ENCODE peak calls at places on chromosomes 13 and 19, in seven cellular contexts. O, V, I, E, W, D and C are unnamed samples.

GRCh38 chr13:110379905-110380341 is 72.8 kb downstream of the COL4A2 start:
- DNase-seq in D (peak; percentile 81), I (peak; percentile 89), O (peak; percentile 89), V (peak; percentile 58), W (peak; percentile 59), E (peak; percentile 74), C (no peak)

GRCh38 chr13:112974676-112975075 is 5.7 kb downstream of the MCF2L start:
- DNase-seq in W (no peak), E (no peak), I (no peak), D (no peak), V (no peak), O (no peak), C (no peak)

GRCh38 chr19:34179066-34179465 is 6.8 kb downstream of the LSM14A start:
- DNase-seq in E (no peak), D (no peak), V (no peak), O (no peak), W (no peak), I (no peak), C (no peak)

GRCh38 chr19:2063824-2064223 is 12.8 kb upstream of the MKNK2 start:
- DNase-seq in W (no peak), I (no peak), V (no peak), E (no peak), D (no peak), O (no peak), C (no peak)

GRCh38 chr13:69660155-69660554 is 447.5 kb upstream of the ATXN8OS start:
- DNase-seq in O (no peak), V (no peak), D (no peak), W (no peak), E (no peak), I (peak; percentile 49), C (no peak)

GRCh38 chr19:12733369-12733896 is 1.1 kb downstream of the TRIR start:
- DNase-seq in E (peak; percentile 57), D (peak; percentile 76), W (no peak), O (peak; percentile 45), I (peak; percentile 63), V (no peak), C (peak; percentile 18)

GRCh38 chr19:46159893-46160775 is 12.1 kb downstream of the IGFL2 start:
- DNase-seq in D (no peak), E (no peak), V (no peak), W (no peak), O (no peak), I (no peak), C (no peak)

GRCh38 chr13:40319699-40320586 is 346.5 kb downstream of the FOXO1 start:
- DNase-seq in D (no peak), E (no peak), W (no peak), O (no peak), I (no peak), V (no peak), C (no peak)

GRCh38 chr19:11106477-11106876 is 17.2 kb downstream of the LDLR start:
- DNase-seq in O (no peak), E (peak; percentile 82), I (no peak), D (no peak), V (no peak), W (no peak), C (no peak)

GRCh38 chr13:108269601-108270328 is at the start of gene TNFSF13B:
- DNase-seq in I (peak; percentile 74), O (peak; percentile 40), W (peak; percentile 60), D (peak; percentile 9), V (peak; percentile 82), E (peak; percentile 61), C (no peak)

GRCh38 chr13:38042771-38043170 is 173.2 kb upstream of the TRPC4 start:
- DNase-seq in W (no peak), E (no peak), D (no peak), I (no peak), O (peak; percentile 26), V (no peak), C (no peak)

GRCh38 chr19:12913011-12913561 is 6.0 kb downstream of the SYCE2 start:
- DNase-seq in W (peak; percentile 70), V (peak; percentile 71), I (peak; percentile 72), O (peak; percentile 42), D (no peak), E (peak; percentile 6), C (no peak)

GRCh38 chr19:58328999-58329398 is 2.2 kb downstream of the ZSCAN22 start:
- DNase-seq in I (peak; percentile 81), W (peak; percentile 78), D (no peak), O (no peak), V (peak; percentile 77), E (no peak), C (peak; percentile 47)

GRCh38 chr19:1015782-1016646 is 4.9 kb downstream of the TMEM259 start:
- DNase-seq in E (no peak), D (no peak), W (peak; percentile 78), V (no peak), O (no peak), I (peak; percentile 46), C (no peak)

GRCh38 chr19:20482721-20483120 is 82.9 kb downstream of the ZNF737 start:
- DNase-seq in D (no peak), O (no peak), I (peak; percentile 51), W (peak; percentile 50), E (no peak), V (peak; percentile 45), C (no peak)

GRCh38 chr13:44417446-44417845 is 43.8 kb downstream of the SERP2 start:
- DNase-seq in E (no peak), O (no peak), V (no peak), I (peak; percentile 54), W (no peak), D (no peak), C (no peak)

GRCh38 chr13:52051400-52051799 is 26.9 kb downstream of the UTP14C start:
- DNase-seq in D (no peak), W (no peak), O (no peak), E (no peak), V (no peak), I (peak; percentile 37), C (no peak)

GRCh38 chr13:98534821-98535220 is 42.1 kb downstream of the STK24 start:
- DNase-seq in O (no peak), D (peak; percentile 19), I (no peak), E (no peak), W (no peak), V (no peak), C (no peak)

GRCh38 chr19:41298327-41298964 is 11.5 kb upstream of the CCDC97 start:
- DNase-seq in E (peak; percentile 99), V (no peak), O (peak; percentile 82), I (peak; percentile 80), D (peak; percentile 98), W (no peak), C (no peak)

GRCh38 chr13:42753697-42754096 is 27.7 kb upstream of the FAM216B start:
- DNase-seq in O (no peak), V (no peak), D (no peak), W (no peak), I (no peak), E (peak; percentile 57), C (no peak)

GRCh38 chr13:36358352-36358751 is 12.2 kb upstream of the SPART start:
- DNase-seq in E (no peak), O (no peak), W (no peak), D (no peak), I (no peak), V (no peak), C (no peak)

GRCh38 chr19:3605361-3605760 is 1.3 kb downstream of the TBXA2R start:
- DNase-seq in D (no peak), W (no peak), I (no peak), O (no peak), V (no peak), E (no peak), C (no peak)
- H3K4ac ChIP-seq in D (no peak overlapping the region), W (no peak overlapping the region), I (no peak overlapping the region), O (no peak overlapping the region), V (no peak overlapping the region), E (peak overlapping the region; percentile 41), C (no peak overlapping the region)

GRCh38 chr13:48429036-48429435 is 16.1 kb upstream of the LPAR6 start:
- DNase-seq in V (no peak), D (no peak), E (no peak), O (no peak), W (no peak), I (no peak), C (no peak)
- H3K4ac ChIP-seq in V (no peak overlapping the region), D (no peak overlapping the region), E (no peak overlapping the region), O (no peak overlapping the region), W (no peak overlapping the region), I (no peak overlapping the region), C (no peak overlapping the region)

GRCh38 chr19:16361254-16361653 is 36.6 kb downstream of the KLF2 start:
- DNase-seq in I (no peak), E (no peak), W (no peak), O (no peak), V (no peak), D (no peak), C (no peak)

GRCh38 chr19:16363852-16364230 is 39.2 kb downstream of the KLF2 start:
- DNase-seq in E (no peak), D (no peak), W (no peak), O (no peak), I (no peak), V (no peak), C (no peak)

GRCh38 chr19:16363133-16363851 is 38.7 kb downstream of the KLF2 start:
- DNase-seq in V (no peak), W (no peak), O (no peak), E (no peak), D (no peak), I (peak; percentile 18), C (no peak)

GRCh38 chr19:16360738-16361137 is 36.1 kb downstream of the KLF2 start:
- DNase-seq in W (no peak), E (no peak), V (no peak), O (no peak), I (no peak), D (no peak), C (no peak)

GRCh38 chr19:16361926-16362325 is 37.3 kb downstream of the KLF2 start:
- DNase-seq in W (no peak), E (no peak), O (no peak), I (no peak), V (no peak), D (no peak), C (no peak)
- H3K4ac ChIP-seq in W (no peak overlapping the region), E (no peak overlapping the region), O (no peak overlapping the region), I (no peak overlapping the region), V (no peak overlapping the region), D (no peak overlapping the region), C (no peak overlapping the region)

GRCh38 chr13:109288151-109288709 is 498.2 kb downstream of the IRS2 start:
- DNase-seq in D (no peak), I (no peak), W (no peak), E (no peak), O (peak; percentile 25), V (no peak), C (no peak)

GRCh38 chr13:109281823-109282239 is 504.6 kb downstream of the IRS2 start:
- DNase-seq in O (no peak), D (no peak), W (no peak), E (no peak), I (no peak), V (no peak), C (no peak)

GRCh38 chr13:109287553-109287952 is 498.8 kb downstream of the IRS2 start:
- DNase-seq in W (no peak), D (no peak), O (no peak), E (no peak), V (no peak), I (no peak), C (no peak)

GRCh38 chr13:109281017-109281416 is 505.4 kb downstream of the IRS2 start:
- DNase-seq in D (no peak), V (no peak), O (no peak), I (no peak), W (no peak), E (no peak), C (no peak)

DNA sequence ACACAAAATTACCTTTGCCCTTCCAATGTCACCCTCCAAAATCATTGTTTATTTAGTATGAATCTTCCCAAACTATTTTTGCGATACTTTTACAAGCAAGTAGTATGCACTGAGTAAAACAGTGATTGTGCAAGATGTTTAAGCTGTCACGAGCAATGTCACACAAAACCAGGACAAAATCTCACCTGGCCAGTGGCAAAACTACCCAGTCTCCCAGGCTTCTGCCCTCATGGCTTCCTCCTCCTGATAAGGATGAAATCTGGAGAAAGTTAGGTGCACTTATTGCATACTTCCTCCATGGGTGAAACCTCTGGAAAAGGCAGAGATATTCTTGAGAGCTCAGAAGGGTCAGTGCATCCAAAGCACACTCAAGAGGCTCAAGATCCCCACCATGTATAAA is 500.8 kb downstream of the IRS2 start:
- DNase-seq in D (no peak), W (no peak), O (no peak), E (no peak), I (no peak), V (no peak), C (no peak)
- H3K4ac ChIP-seq in D (no peak overlapping the region), W (no peak overlapping the region), O (no peak overlapping the region), E (no peak overlapping the region), I (no peak overlapping the region), V (no peak overlapping the region), C (no peak overlapping the region)